ENCODE peak calls at places on chromosomes 2 and 18, in six cellular contexts. Y is lower lobe of right lung, T is fibroblast of lung, V is heart left ventricle, L is AG10803, W is kidney epithelial cell. Q is an unnamed sample.

GRCh38 chr2:46559257-46559656 is 79.9 kb downstream of the TMEM247 start:
- DNase-seq in V (no peak), W (no peak), Y (no peak), L (no peak), T (no peak), Q (no peak)

GRCh38 chr2:239002960-239003932 is 155.4 kb downstream of the TWIST2 start:
- DNase-seq in L (peak; percentile 79), W (no peak), V (no peak), T (peak; percentile 37), Y (no peak), Q (peak; percentile 76)

GRCh38 chr2:42905341-42906114 is 113.1 kb upstream of the HAAO start:
- DNase-seq in W (no peak), L (peak; percentile 71), Y (no peak), T (peak; percentile 44), V (peak; percentile 50), Q (peak; percentile 61)

GRCh38 chr18:36143391-36143790 is 13.7 kb downstream of the ELP2 start:
- DNase-seq in Y (no peak), L (no peak), W (no peak), V (no peak), T (no peak), Q (no peak)

GRCh38 chr2:68251855-68252406 is 401 bp downstream of the PPP3R1 start:
- DNase-seq in V (peak; percentile 33), L (no peak), T (no peak), W (no peak), Y (peak; percentile 61), Q (no peak)

GRCh38 chr2:2057125-2057721 is 273.9 kb downstream of the MYT1L start:
- DNase-seq in W (no peak), L (no peak), V (peak; percentile 91), T (peak; percentile 23), Y (peak; percentile 64), Q (peak; percentile 29)

GRCh38 chr2:189147361-189147760 is 32.2 kb downstream of the COL5A2 start:
- DNase-seq in W (no peak), T (peak; percentile 39), L (peak; percentile 67), Y (no peak), V (no peak), Q (no peak)

GRCh38 chr2:155815851-155816250 is 516.7 kb downstream of the NR4A2 start:
- DNase-seq in Y (no peak), T (peak; percentile 6), L (no peak), W (no peak), V (no peak), Q (no peak)

GRCh38 chr2:158618859-158619490 is 162.2 kb downstream of the PKP4 start:
- DNase-seq in W (no peak), T (no peak), V (no peak), Y (no peak), L (peak; percentile 4), Q (no peak)

GRCh38 chr2:119431155-119431975 is at the start of gene TMEM37:
- DNase-seq in Y (peak; percentile 77), W (no peak), T (peak; percentile 70), V (peak; percentile 68), L (peak; percentile 38), Q (peak; percentile 64)

GRCh38 chr2:191857406-191857805 is 10.5 kb upstream of the CAVIN2 start:
- DNase-seq in Y (no peak), W (no peak), L (peak; percentile 47), T (peak; percentile 85), V (no peak), Q (no peak)

GRCh38 chr2:157875720-157876065 is 437 bp downstream of the ACVR1 start:
- DNase-seq in W (no peak), Y (peak; percentile 75), V (peak; percentile 60), T (peak; percentile 35), L (no peak), Q (no peak)

GRCh38 chr2:173747037-173747436 is 218.1 kb downstream of the SP3 start:
- DNase-seq in T (no peak), W (no peak), V (no peak), Y (no peak), L (no peak), Q (no peak)

GRCh38 chr2:9018534-9018933 is 15.1 kb upstream of the MBOAT2 start:
- DNase-seq in V (no peak), L (no peak), W (no peak), T (no peak), Y (no peak), Q (no peak)

GRCh38 chr2:43178602-43179542 is 47.5 kb downstream of the ZFP36L2 start:
- DNase-seq in W (no peak), L (peak; percentile 91), Y (peak; percentile 81), T (peak; percentile 78), V (peak; percentile 73), Q (peak; percentile 86)

GRCh38 chr2:88697361-88698026 is 6.0 kb downstream of the RPIA start:
- DNase-seq in T (no peak), Y (no peak), V (no peak), W (no peak), L (no peak), Q (no peak)

GRCh38 chr18:42033137-42033810 is 78.2 kb downstream of the PIK3C3 start:
- DNase-seq in W (no peak), L (no peak), V (no peak), Y (no peak), T (no peak), Q (no peak)

GRCh38 chr2:854460-854859 is 96.2 kb upstream of the SNTG2 start:
- DNase-seq in V (no peak), Y (no peak), W (no peak), T (no peak), L (peak; percentile 18), Q (peak; percentile 24)

DNA sequence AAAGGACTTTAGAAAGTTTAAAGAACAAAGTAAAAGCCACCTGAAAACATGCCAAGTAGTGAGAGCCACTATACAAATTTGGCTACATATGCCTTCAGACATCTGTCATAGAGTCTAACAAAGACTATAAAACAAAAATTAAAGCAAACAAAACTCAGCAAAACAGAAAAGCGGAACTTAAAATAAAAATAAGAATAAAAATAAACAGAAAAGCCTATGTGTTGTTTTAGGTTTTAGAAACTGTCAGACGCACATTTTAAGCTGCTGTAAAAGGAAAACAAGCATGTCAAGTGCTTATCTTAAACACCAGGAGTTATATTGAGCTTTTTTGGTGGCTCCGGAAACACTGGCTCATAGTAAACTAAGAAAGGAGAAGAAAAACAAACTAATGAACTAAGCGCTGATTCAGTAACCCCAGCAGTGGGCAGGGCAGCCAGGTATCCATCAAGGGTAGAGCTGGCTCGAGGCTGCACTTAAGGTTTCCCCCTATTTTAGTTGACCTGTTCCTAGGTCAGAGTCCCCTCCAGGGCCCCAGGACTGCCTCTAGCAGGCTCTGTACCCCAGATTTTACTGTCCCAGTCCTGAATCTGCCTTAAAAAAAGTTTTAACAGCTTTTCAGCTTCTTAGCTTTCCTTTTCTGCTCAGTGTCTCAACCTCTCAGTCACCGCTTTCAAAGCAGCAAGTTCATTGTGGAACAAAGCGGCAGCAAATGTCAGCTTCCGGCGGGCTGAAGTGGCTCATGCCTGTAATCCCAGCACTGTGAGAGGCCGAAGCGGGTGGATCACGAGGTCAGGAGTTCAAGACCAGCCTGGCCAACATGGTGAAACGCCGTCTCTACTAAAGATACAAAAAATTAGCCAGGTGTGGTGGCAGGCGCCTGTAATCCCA is 15.3 kb upstream of the RMC1 start:
- DNase-seq in L (no peak), V (no peak), T (peak; percentile 32), Y (peak; percentile 70), W (no peak), Q (peak; percentile 26)
- H3K4me3 ChIP-seq in L (no peak overlapping the region), V (no peak overlapping the region), T (no peak overlapping the region), Y (peak overlapping the region; percentile 31), W (no peak overlapping the region), Q (no peak overlapping the region)

GRCh38 chr18:59055345-59056032 is 84.2 kb upstream of the SEC11C start:
- DNase-seq in L (no peak), Y (no peak), W (no peak), T (no peak), V (no peak), Q (peak; percentile 42)
- TF ChIP-seq CTCF in L (peak; percentile 4), Y (no peak), W (no peak), T (peak; percentile 17), V (no peak), Q (peak; percentile 35)

GRCh38 chr18:44564922-44565321 is 115.8 kb upstream of the SETBP1 start:
- DNase-seq in W (no peak), L (peak; percentile 88), V (no peak), Y (no peak), T (peak; percentile 77), Q (peak; percentile 68)
- H3K4me3 ChIP-seq in W (no peak overlapping the region), L (no peak overlapping the region), V (no peak overlapping the region), Y (no peak overlapping the region), T (no peak overlapping the region), Q (no peak overlapping the region)

DNA sequence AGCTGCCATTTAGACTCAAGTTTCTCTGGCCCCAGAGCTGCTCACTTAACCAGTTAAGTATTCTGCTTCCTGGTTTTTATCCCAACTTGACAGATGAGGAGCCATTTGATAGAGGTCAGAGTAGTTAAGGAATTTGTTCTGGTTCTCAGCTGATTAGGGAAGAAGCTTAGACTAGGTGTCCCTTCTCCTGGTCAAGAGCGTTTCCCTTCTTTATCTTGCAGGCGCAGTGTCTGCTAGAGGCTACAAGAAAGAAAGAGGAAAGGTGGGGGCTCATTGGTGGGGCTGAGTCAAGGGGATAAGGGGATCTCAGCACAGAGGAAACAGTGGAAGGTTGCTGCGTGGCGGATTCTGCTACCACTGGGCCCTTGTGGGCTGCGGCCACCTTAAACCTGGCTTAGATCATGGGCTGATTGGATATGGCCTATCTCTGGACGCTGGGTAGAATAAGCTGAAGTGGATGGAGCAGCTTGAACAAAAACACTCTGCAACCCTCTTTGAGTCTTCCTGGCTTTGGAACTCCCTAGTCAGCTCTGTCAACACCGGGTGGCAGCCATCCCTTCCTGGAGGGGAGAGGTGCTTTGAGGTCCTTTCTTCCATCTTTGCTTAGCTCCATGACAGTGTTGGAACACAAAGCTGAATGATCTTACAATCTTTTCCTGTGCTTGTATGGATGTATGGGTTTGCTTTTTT is 70.8 kb downstream of the QPCT start:
- DNase-seq in T (peak; percentile 38), Y (no peak), W (no peak), L (peak; percentile 48), V (no peak), Q (peak; percentile 53)
- TF ChIP-seq CTCF in T (peak; percentile 42), Y (no peak), W (peak; percentile 15), L (peak; percentile 39), V (no peak), Q (peak; percentile 27)

DNA sequence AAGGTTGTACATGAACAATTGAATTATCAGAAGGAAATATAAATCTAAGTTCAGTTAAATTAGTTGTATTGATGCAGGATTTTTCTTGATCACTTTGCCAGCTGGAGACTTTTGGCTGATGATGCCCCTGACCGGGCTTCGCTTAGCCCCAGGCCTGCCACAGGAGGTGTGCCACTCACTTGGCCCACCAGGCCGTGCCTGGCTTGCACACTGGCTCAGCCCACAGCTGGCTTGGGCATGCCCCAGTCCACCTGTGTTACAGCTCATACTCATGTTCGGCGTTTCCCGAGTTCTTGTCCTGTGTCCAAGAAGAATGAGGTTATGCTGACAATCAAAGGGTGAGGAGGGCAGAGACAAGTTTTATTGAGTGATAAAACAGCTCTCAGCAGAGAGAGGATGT is 773.9 kb upstream of the FANCL start:
- DNase-seq in T (no peak), L (no peak), V (no peak), W (no peak), Y (no peak), Q (no peak)
- H3K4me3 ChIP-seq in T (no peak overlapping the region), L (no peak overlapping the region), V (no peak overlapping the region), W (no peak overlapping the region), Y (no peak overlapping the region), Q (no peak overlapping the region)

Q was measured in cardiac fibroblast.